ENCODE peak calls at places on chromosomes 7 and 10, in seven cellular contexts. One of them, this sample, is unnamed.

GRCh38 chr7:139526578-139527544 is 3.4 kb downstream of the CLEC2L start:
- DNase-seq in colonic mucosa: no peak
- DNase-seq in cardiac fibroblast: peak
- DNase-seq in PC-3: peak
- DNase-seq in NB4: no peak
- DNase-seq in CD8-positive, alpha-beta T cell: no peak
- DNase-seq in OCI-LY7: no peak
- DNase-seq in this sample: no peak

GRCh38 chr10:101139421-101139911 is 8.4 kb downstream of the TLX1 start:
- DNase-seq in OCI-LY7: no peak
- DNase-seq in CD8-positive, alpha-beta T cell: no peak
- DNase-seq in NB4: no peak
- DNase-seq in colonic mucosa: no peak
- DNase-seq in cardiac fibroblast: peak
- DNase-seq in PC-3: no peak
- DNase-seq in this sample: no peak

GRCh38 chr10:110205051-110205675 is 2.2 kb upstream of the MXI1 start:
- DNase-seq in cardiac fibroblast: no peak
- DNase-seq in PC-3: no peak
- DNase-seq in colonic mucosa: no peak
- DNase-seq in NB4: no peak
- DNase-seq in CD8-positive, alpha-beta T cell: no peak
- DNase-seq in OCI-LY7: no peak
- DNase-seq in this sample: no peak

GRCh38 chr7:139886206-139886605 is 57.1 kb downstream of the TBXAS1 start:
- DNase-seq in CD8-positive, alpha-beta T cell: no peak
- DNase-seq in cardiac fibroblast: no peak
- DNase-seq in NB4: peak
- DNase-seq in PC-3: no peak
- DNase-seq in colonic mucosa: no peak
- DNase-seq in OCI-LY7: no peak
- DNase-seq in this sample: peak

GRCh38 chr7:35728412-35729060 is 33.6 kb upstream of the HERPUD2 start:
- DNase-seq in OCI-LY7: peak
- DNase-seq in PC-3: no peak
- DNase-seq in cardiac fibroblast: no peak
- DNase-seq in colonic mucosa: no peak
- DNase-seq in CD8-positive, alpha-beta T cell: no peak
- DNase-seq in NB4: peak
- DNase-seq in this sample: no peak

GRCh38 chr10:89392974-89393373 is 551 bp downstream of the IFIT1 start:
- DNase-seq in OCI-LY7: no peak
- DNase-seq in colonic mucosa: peak
- DNase-seq in NB4: peak
- DNase-seq in cardiac fibroblast: peak
- DNase-seq in PC-3: no peak
- DNase-seq in CD8-positive, alpha-beta T cell: no peak
- DNase-seq in this sample: peak

GRCh38 chr7:129108583-129108982 is 35.9 kb upstream of the TSPAN33 start:
- DNase-seq in NB4: no peak
- DNase-seq in PC-3: no peak
- DNase-seq in OCI-LY7: no peak
- DNase-seq in CD8-positive, alpha-beta T cell: no peak
- DNase-seq in colonic mucosa: no peak
- DNase-seq in cardiac fibroblast: no peak
- DNase-seq in this sample: peak

GRCh38 chr7:130468612-130469011 is 23.3 kb upstream of the MEST start:
- DNase-seq in colonic mucosa: no peak
- DNase-seq in NB4: no peak
- DNase-seq in cardiac fibroblast: no peak
- DNase-seq in PC-3: peak
- DNase-seq in CD8-positive, alpha-beta T cell: no peak
- DNase-seq in OCI-LY7: no peak
- DNase-seq in this sample: no peak

GRCh38 chr10:121195524-121195910 is 344.4 kb downstream of the WDR11 start:
- DNase-seq in CD8-positive, alpha-beta T cell: no peak
- DNase-seq in NB4: no peak
- DNase-seq in cardiac fibroblast: no peak
- DNase-seq in OCI-LY7: no peak
- DNase-seq in PC-3: no peak
- DNase-seq in colonic mucosa: no peak
- DNase-seq in this sample: no peak

GRCh38 chr10:132236881-132237280 is 50.1 kb downstream of the DPYSL4 start:
- DNase-seq in colonic mucosa: no peak
- DNase-seq in PC-3: no peak
- DNase-seq in NB4: no peak
- DNase-seq in cardiac fibroblast: no peak
- DNase-seq in OCI-LY7: no peak
- DNase-seq in CD8-positive, alpha-beta T cell: no peak
- DNase-seq in this sample: no peak

GRCh38 chr7:32957326-32958045 is at the start of gene FKBP9:
- DNase-seq in PC-3: peak
- DNase-seq in CD8-positive, alpha-beta T cell: no peak
- DNase-seq in colonic mucosa: peak
- DNase-seq in OCI-LY7: no peak
- DNase-seq in cardiac fibroblast: peak
- DNase-seq in NB4: peak
- DNase-seq in this sample: peak

GRCh38 chr7:19754521-19755116 is 18.8 kb downstream of the TMEM196 start:
- DNase-seq in OCI-LY7: peak
- DNase-seq in CD8-positive, alpha-beta T cell: no peak
- DNase-seq in NB4: peak
- DNase-seq in colonic mucosa: no peak
- DNase-seq in cardiac fibroblast: peak
- DNase-seq in PC-3: peak
- DNase-seq in this sample: peak

GRCh38 chr7:33692956-33693355 is 212.4 kb upstream of the BMPER start:
- DNase-seq in PC-3: peak
- DNase-seq in OCI-LY7: no peak
- DNase-seq in NB4: no peak
- DNase-seq in cardiac fibroblast: peak
- DNase-seq in colonic mucosa: no peak
- DNase-seq in CD8-positive, alpha-beta T cell: no peak
- DNase-seq in this sample: peak

GRCh38 chr10:71598673-71599072 is 120.9 kb downstream of the C10orf105 start:
- DNase-seq in cardiac fibroblast: peak
- DNase-seq in PC-3: no peak
- DNase-seq in CD8-positive, alpha-beta T cell: no peak
- DNase-seq in OCI-LY7: no peak
- DNase-seq in NB4: no peak
- DNase-seq in colonic mucosa: peak
- DNase-seq in this sample: no peak

GRCh38 chr7:66778201-66778600 is 37.7 kb downstream of the RABGEF1 start:
- DNase-seq in cardiac fibroblast: peak
- DNase-seq in OCI-LY7: no peak
- DNase-seq in NB4: no peak
- DNase-seq in PC-3: no peak
- DNase-seq in CD8-positive, alpha-beta T cell: no peak
- DNase-seq in colonic mucosa: no peak
- DNase-seq in this sample: no peak

GRCh38 chr10:29304259-29305030 is 15.6 kb downstream of the LYZL1 start:
- DNase-seq in CD8-positive, alpha-beta T cell: no peak
- DNase-seq in cardiac fibroblast: peak
- DNase-seq in NB4: peak
- DNase-seq in PC-3: peak
- DNase-seq in colonic mucosa: peak
- DNase-seq in OCI-LY7: peak
- DNase-seq in this sample: peak

GRCh38 chr10:78211476-78212110 is 177.9 kb downstream of the RPS24 start:
- DNase-seq in OCI-LY7: peak
- DNase-seq in colonic mucosa: no peak
- DNase-seq in cardiac fibroblast: peak
- DNase-seq in NB4: peak
- DNase-seq in CD8-positive, alpha-beta T cell: no peak
- DNase-seq in PC-3: peak
- DNase-seq in this sample: peak

GRCh38 chr10:26557641-26558014 is 119.5 kb downstream of the APBB1IP start:
- DNase-seq in NB4: no peak
- DNase-seq in cardiac fibroblast: peak
- DNase-seq in PC-3: peak
- DNase-seq in OCI-LY7: no peak
- DNase-seq in colonic mucosa: no peak
- DNase-seq in CD8-positive, alpha-beta T cell: no peak
- DNase-seq in this sample: no peak

GRCh38 chr7:102125127-102125561 is 161.5 kb upstream of the SH2B2 start:
- DNase-seq in colonic mucosa: no peak
- DNase-seq in NB4: no peak
- DNase-seq in OCI-LY7: no peak
- DNase-seq in PC-3: peak
- DNase-seq in CD8-positive, alpha-beta T cell: no peak
- DNase-seq in cardiac fibroblast: peak
- DNase-seq in this sample: peak

GRCh38 chr10:132076578-132077081 is 10.9 kb downstream of the JAKMIP3 start:
- DNase-seq in CD8-positive, alpha-beta T cell: no peak
- DNase-seq in colonic mucosa: no peak
- DNase-seq in OCI-LY7: no peak
- DNase-seq in cardiac fibroblast: no peak
- DNase-seq in PC-3: no peak
- DNase-seq in NB4: no peak
- DNase-seq in this sample: no peak

GRCh38 chr10:52212802-52213510 is 101.1 kb upstream of the DKK1 start:
- DNase-seq in NB4: no peak
- DNase-seq in PC-3: no peak
- DNase-seq in cardiac fibroblast: no peak
- DNase-seq in OCI-LY7: no peak
- DNase-seq in colonic mucosa: no peak
- DNase-seq in CD8-positive, alpha-beta T cell: no peak
- DNase-seq in this sample: no peak

GRCh38 chr7:23076774-23077173 is 28.8 kb upstream of the KLHL7 start:
- DNase-seq in NB4: no peak
- DNase-seq in PC-3: no peak
- DNase-seq in cardiac fibroblast: no peak
- DNase-seq in OCI-LY7: no peak
- DNase-seq in colonic mucosa: no peak
- DNase-seq in CD8-positive, alpha-beta T cell: no peak
- DNase-seq in this sample: no peak

GRCh38 chr10:132209130-132209529 is 22.4 kb downstream of the DPYSL4 start:
- DNase-seq in cardiac fibroblast: no peak
- DNase-seq in NB4: no peak
- DNase-seq in CD8-positive, alpha-beta T cell: no peak
- DNase-seq in PC-3: peak
- DNase-seq in colonic mucosa: no peak
- DNase-seq in OCI-LY7: no peak
- DNase-seq in this sample: no peak

GRCh38 chr10:59907537-59907917 is 1.2 kb upstream of the CCDC6 start:
- DNase-seq in cardiac fibroblast: no peak
- DNase-seq in colonic mucosa: no peak
- DNase-seq in PC-3: peak
- DNase-seq in NB4: no peak
- DNase-seq in CD8-positive, alpha-beta T cell: no peak
- DNase-seq in OCI-LY7: no peak
- DNase-seq in this sample: no peak
- H3K4me3 ChIP-seq in cardiac fibroblast: no peak
- H3K4me3 ChIP-seq in colonic mucosa: peak
- H3K4me3 ChIP-seq in PC-3: peak
- H3K4me3 ChIP-seq in NB4: peak
- H3K4me3 ChIP-seq in CD8-positive, alpha-beta T cell: peak
- H3K4me3 ChIP-seq in OCI-LY7: peak
- H3K4me3 ChIP-seq in this sample: peak

GRCh38 chr7:135161669-135162068 is 8.8 kb downstream of the CYREN start:
- DNase-seq in NB4: peak
- DNase-seq in PC-3: no peak
- DNase-seq in colonic mucosa: no peak
- DNase-seq in cardiac fibroblast: no peak
- DNase-seq in CD8-positive, alpha-beta T cell: no peak
- DNase-seq in OCI-LY7: no peak
- DNase-seq in this sample: no peak

GRCh38 chr7:135159359-135160087 is 11.0 kb downstream of the CYREN start:
- DNase-seq in colonic mucosa: no peak
- DNase-seq in cardiac fibroblast: peak
- DNase-seq in CD8-positive, alpha-beta T cell: no peak
- DNase-seq in PC-3: no peak
- DNase-seq in OCI-LY7: no peak
- DNase-seq in NB4: no peak
- DNase-seq in this sample: peak

GRCh38 chr7:135160098-135160857 is 10.2 kb downstream of the CYREN start:
- DNase-seq in PC-3: no peak
- DNase-seq in cardiac fibroblast: peak
- DNase-seq in NB4: peak
- DNase-seq in OCI-LY7: peak
- DNase-seq in colonic mucosa: no peak
- DNase-seq in CD8-positive, alpha-beta T cell: no peak
- DNase-seq in this sample: no peak

GRCh38 chr7:135162382-135163001 is 8.0 kb downstream of the CYREN start:
- DNase-seq in NB4: peak
- DNase-seq in colonic mucosa: no peak
- DNase-seq in CD8-positive, alpha-beta T cell: no peak
- DNase-seq in OCI-LY7: peak
- DNase-seq in cardiac fibroblast: no peak
- DNase-seq in PC-3: no peak
- DNase-seq in this sample: no peak

DNA sequence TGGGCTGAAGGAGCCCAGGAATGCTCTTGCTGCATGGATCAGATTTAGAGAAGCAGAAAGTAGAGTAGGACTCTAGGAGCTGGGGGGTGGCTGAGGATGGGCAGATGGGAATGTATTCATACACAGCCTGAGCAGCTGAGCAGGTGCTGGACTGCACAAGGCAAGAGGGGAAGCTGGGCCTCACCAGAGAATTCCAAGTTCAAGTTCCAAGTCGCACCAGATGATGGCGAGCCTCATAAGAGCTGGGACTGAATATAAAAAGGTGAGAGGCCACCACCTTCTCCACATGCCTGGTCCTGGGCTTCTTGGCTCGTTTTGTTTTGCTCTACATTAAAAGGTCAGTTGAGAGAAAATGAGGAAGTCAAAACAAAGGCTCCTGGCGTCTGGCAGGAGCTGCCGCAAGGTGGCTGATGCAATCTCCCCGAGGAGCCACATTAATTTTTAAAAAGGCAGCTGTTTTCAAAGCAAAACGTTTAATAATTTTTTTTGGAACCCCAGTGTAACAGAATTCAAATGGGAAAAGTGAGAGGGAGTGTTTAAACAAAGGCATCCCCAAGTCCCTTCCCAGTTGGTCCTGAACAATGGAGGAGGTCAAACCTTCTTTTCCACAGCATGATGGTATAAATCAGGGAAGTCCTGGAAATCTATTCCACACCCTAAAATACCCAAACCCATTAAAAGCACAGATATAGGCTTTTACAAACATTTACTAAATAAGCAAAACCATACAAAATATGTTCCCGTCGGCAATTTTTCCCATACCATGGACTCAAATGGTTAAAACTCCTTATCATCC is 9.5 kb downstream of the CYREN start:
- DNase-seq in cardiac fibroblast: peak
- DNase-seq in NB4: peak
- DNase-seq in PC-3: no peak
- DNase-seq in CD8-positive, alpha-beta T cell: no peak
- DNase-seq in colonic mucosa: no peak
- DNase-seq in OCI-LY7: peak
- DNase-seq in this sample: no peak
- TF ChIP-seq CTCF in cardiac fibroblast: peak
- TF ChIP-seq CTCF in NB4: no peak
- TF ChIP-seq CTCF in PC-3: no peak
- TF ChIP-seq CTCF in CD8-positive, alpha-beta T cell: no peak
- TF ChIP-seq CTCF in colonic mucosa: no peak
- TF ChIP-seq CTCF in OCI-LY7: no peak
- TF ChIP-seq CTCF in this sample: no peak

GRCh38 chr7:150716939-150717338 is 526 bp downstream of the GIMAP1 start:
- DNase-seq in colonic mucosa: no peak
- DNase-seq in CD8-positive, alpha-beta T cell: peak
- DNase-seq in NB4: no peak
- DNase-seq in PC-3: no peak
- DNase-seq in OCI-LY7: no peak
- DNase-seq in cardiac fibroblast: no peak
- DNase-seq in this sample: no peak
- H3K4me3 ChIP-seq in colonic mucosa: peak
- H3K4me3 ChIP-seq in CD8-positive, alpha-beta T cell: peak
- H3K4me3 ChIP-seq in NB4: peak
- H3K4me3 ChIP-seq in PC-3: no peak
- H3K4me3 ChIP-seq in OCI-LY7: no peak
- H3K4me3 ChIP-seq in cardiac fibroblast: no peak
- H3K4me3 ChIP-seq in this sample: no peak

GRCh38 chr7:94012748-94013147 is 8.6 kb upstream of the BET1 start:
- DNase-seq in OCI-LY7: no peak
- DNase-seq in NB4: no peak
- DNase-seq in PC-3: peak
- DNase-seq in CD8-positive, alpha-beta T cell: no peak
- DNase-seq in cardiac fibroblast: no peak
- DNase-seq in colonic mucosa: no peak
- DNase-seq in this sample: no peak
- TF ChIP-seq CTCF in OCI-LY7: no peak
- TF ChIP-seq CTCF in NB4: peak
- TF ChIP-seq CTCF in PC-3: no peak
- TF ChIP-seq CTCF in CD8-positive, alpha-beta T cell: no peak
- TF ChIP-seq CTCF in cardiac fibroblast: no peak
- TF ChIP-seq CTCF in colonic mucosa: no peak
- TF ChIP-seq CTCF in this sample: no peak